ENCODE peak calls at places on chromosome 5, in seven cellular contexts. C is hypothalamus; N is A549; K is C1 segment of cervical spinal cord; J is GDM1; Y is CD4-positive, alpha-beta memory T cell; M is RWPE1. L is an unnamed sample.

GRCh38 chr5:103375356-103375755 is 116.8 kb downstream of the MACIR start:
- DNase-seq in M (no peak), J (no peak), N (peak), K (no peak), Y (no peak), C (no peak), L (no peak)

GRCh38 chr5:143401253-143401845 is 2.1 kb downstream of the NR3C1 start:
- DNase-seq in M (no peak), J (no peak), K (no peak), C (no peak), Y (no peak), N (no peak), L (no peak)

GRCh38 chr5:126777257-126777973 is 479 bp downstream of the LMNB1 start:
- DNase-seq in Y (peak), C (peak), N (peak), J (no peak), K (no peak), M (peak), L (peak)

GRCh38 chr5:136033244-136033643 is 4.5 kb downstream of the TGFBI start:
- DNase-seq in M (no peak), J (no peak), K (no peak), C (no peak), N (no peak), Y (no peak), L (no peak)

GRCh38 chr5:155342956-155343355 is 329.4 kb downstream of the KIF4B start:
- DNase-seq in J (no peak), Y (no peak), C (no peak), M (no peak), N (no peak), K (no peak), L (no peak)

GRCh38 chr5:72355706-72356299 is 35.6 kb downstream of the PTCD2 start:
- DNase-seq in C (no peak), M (peak), N (peak), K (no peak), J (no peak), Y (no peak), L (peak)

GRCh38 chr5:39599721-39600431 is 175.1 kb upstream of the DAB2 start:
- DNase-seq in K (no peak), J (no peak), C (no peak), Y (no peak), N (peak), M (peak), L (no peak)

GRCh38 chr5:58080573-58080972 is 379.3 kb downstream of the PLK2 start:
- DNase-seq in N (peak), C (no peak), Y (no peak), M (peak), K (no peak), J (no peak), L (no peak)

GRCh38 chr5:74154526-74154925 is 486.0 kb downstream of the ENC1 start:
- DNase-seq in M (no peak), C (no peak), N (no peak), J (no peak), Y (no peak), K (no peak), L (no peak)

GRCh38 chr5:155753943-155754581 is 572.9 kb upstream of the SGCD start:
- DNase-seq in Y (no peak), C (no peak), M (no peak), N (no peak), K (no peak), J (no peak), L (no peak)

GRCh38 chr5:68421667-68422220 is 206.2 kb downstream of the PIK3R1 start:
- DNase-seq in M (no peak), C (no peak), J (no peak), K (no peak), Y (no peak), N (no peak), L (no peak)